ENCODE peak calls at places on chromosomes 4 and X, in ten cellular contexts. B is suprapubic skin, F is psoas muscle, W is neural crest cell, I is pancreas, H is CD14-positive monocyte, G is progenitor cell of endocrine pancreas, Z is mucosa of descending colon, X is natural killer cell, C is GM23338. J is an unnamed sample.

GRCh38 chrX:114582698-114583395 is 1.0 kb upstream of the HTR2C start:
- DNase-seq in H (no peak), W (peak), Z (no peak), F (no peak), B (no peak), X (no peak), I (no peak), G (no peak), C (peak), J (no peak)

GRCh38 chr4:106369456-106370060 is 980 bp upstream of the GIMD1 start:
- DNase-seq in G (no peak), F (no peak), I (no peak), X (no peak), W (peak), C (peak), H (no peak), B (no peak), Z (no peak), J (no peak)

GRCh38 chrX:130975947-130976346 is 72.9 kb upstream of the ENOX2 start:
- DNase-seq in C (peak), W (peak), I (peak), F (no peak), G (peak), X (no peak), H (no peak), Z (no peak), B (no peak), J (no peak)

GRCh38 chrX:148618472-148619445 is 118.3 kb downstream of the AFF2 start:
- DNase-seq in I (no peak), G (no peak), Z (no peak), W (no peak), F (no peak), X (no peak), C (no peak), B (no peak), H (no peak), J (no peak)

GRCh38 chr4:156968479-156968984 is 3.1 kb downstream of the PDGFC start:
- DNase-seq in W (peak), X (no peak), H (peak), C (peak), Z (peak), G (peak), B (peak), I (peak), F (peak), J (no peak)

GRCh38 chrX:34875204-34875603 is 67.4 kb upstream of the FAM47B start:
- DNase-seq in G (no peak), C (no peak), W (no peak), I (no peak), F (no peak), Z (no peak), B (no peak), H (no peak), X (no peak), J (no peak)

GRCh38 chr4:15444879-15445576 is 17.2 kb downstream of the C1QTNF7 start:
- DNase-seq in I (no peak), G (no peak), X (no peak), Z (no peak), H (no peak), C (no peak), F (no peak), B (no peak), W (no peak), J (no peak)

GRCh38 chrX:10119399-10119990 is 37.3 kb upstream of the CLCN4 start:
- DNase-seq in X (peak), C (peak), Z (no peak), B (peak), I (peak), G (peak), H (peak), F (no peak), W (peak), J (no peak)

GRCh38 chr4:145418739-145419138 is 62.9 kb upstream of the SMAD1 start:
- DNase-seq in Z (no peak), W (no peak), H (no peak), X (no peak), I (no peak), F (no peak), B (no peak), C (no peak), G (no peak), J (no peak)

GRCh38 chr4:4524364-4524763 is 17.5 kb downstream of the STX18 start:
- DNase-seq in F (no peak), B (no peak), W (no peak), I (no peak), C (peak), H (no peak), Z (no peak), G (no peak), X (peak), J (no peak)

GRCh38 chrX:1885116-1885515 is 270.3 kb downstream of the ASMT start:
- DNase-seq in F (no peak), I (no peak), B (no peak), X (no peak), Z (no peak), C (no peak), G (no peak), W (no peak), H (no peak), J (no peak)

DNA sequence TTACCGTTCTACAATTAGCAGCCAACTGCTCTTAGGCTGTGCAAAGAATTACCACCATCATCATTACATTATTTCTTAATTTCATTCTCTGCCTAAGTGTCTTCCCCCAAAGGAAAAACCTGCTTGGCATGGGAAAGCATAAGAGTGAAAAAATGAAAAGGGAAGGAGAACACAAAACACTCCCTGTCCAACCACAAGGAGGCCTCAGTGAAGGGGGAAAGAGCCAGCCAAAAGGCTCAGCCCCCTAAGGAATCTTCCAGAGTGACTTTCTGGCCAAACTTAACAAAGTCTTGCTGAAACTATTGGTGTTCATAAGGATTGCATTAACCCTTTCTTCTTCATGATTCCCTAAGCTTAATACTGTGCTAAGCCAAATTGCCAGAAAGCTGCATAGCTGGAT is 287.4 kb downstream of the SMARCA1 start:
- DNase-seq in F (no peak), W (no peak), H (no peak), I (no peak), G (no peak), C (peak), Z (no peak), X (no peak), B (no peak), J (no peak)
- TF ChIP-seq CTCF in F (no peak), W (peak), H (no peak), I (no peak), G (peak), C (peak), Z (no peak), X (no peak), B (no peak), J (no peak)

GRCh38 chr4:128454281-128455075 is 166.9 kb upstream of the PGRMC2 start:
- DNase-seq in H (no peak), I (peak), X (no peak), C (peak), Z (peak), B (peak), F (peak), G (peak), W (peak), J (peak)
- TF ChIP-seq CTCF in H (peak), I (peak), X (peak), C (peak), Z (peak), B (peak), F (peak), G (peak), W (peak), J (peak)

GRCh38 chrX:96181571-96181970 is 503.1 kb upstream of the DIAPH2 start:
- DNase-seq in F (no peak), I (no peak), B (no peak), W (no peak), G (no peak), C (peak), Z (no peak), X (no peak), H (no peak), J (no peak)

GRCh38 chrX:96183843-96184242 is 500.8 kb upstream of the DIAPH2 start:
- DNase-seq in H (no peak), B (no peak), F (no peak), W (no peak), G (no peak), Z (no peak), X (no peak), I (no peak), C (peak), J (no peak)

DNA sequence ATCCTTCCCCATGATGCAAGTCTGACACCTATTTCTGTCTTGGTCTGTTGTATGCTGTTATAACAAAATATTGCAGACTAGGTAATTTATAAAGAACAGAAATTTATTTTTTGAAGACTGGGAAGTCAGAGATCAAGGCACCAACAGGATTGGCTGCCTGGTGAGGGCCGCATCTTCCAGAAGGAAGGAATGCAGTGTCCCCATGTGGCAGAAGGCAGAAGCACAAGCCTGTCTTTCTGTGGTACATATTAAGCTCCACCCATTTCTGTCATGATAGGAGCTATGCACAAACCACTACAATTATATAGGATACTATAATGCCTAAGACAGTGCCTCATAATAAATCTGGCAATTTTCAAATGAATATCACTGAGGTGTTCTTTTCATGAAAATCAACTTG is 502.3 kb upstream of the DIAPH2 start:
- DNase-seq in C (peak), B (no peak), X (no peak), W (peak), I (no peak), G (no peak), F (no peak), H (no peak), Z (peak), J (no peak)
- TF ChIP-seq CTCF in C (peak), B (no peak), X (no peak), W (peak), I (no peak), G (peak), F (peak), H (no peak), Z (no peak), J (peak)

GRCh38 chrX:22300130-22300529 is 27.4 kb downstream of the CBLL2 start:
- DNase-seq in I (no peak), G (no peak), X (no peak), W (no peak), Z (no peak), H (no peak), F (peak), B (no peak), C (no peak), J (no peak)
- TF ChIP-seq CTCF in I (no peak), G (no peak), X (no peak), W (no peak), Z (no peak), H (no peak), F (no peak), B (no peak), C (no peak), J (no peak)

GRCh38 chr4:7761312-7761711 is 178.3 kb downstream of the AFAP1 start:
- DNase-seq in H (no peak), B (no peak), G (no peak), I (no peak), Z (no peak), W (no peak), C (no peak), X (no peak), F (no peak), J (no peak)
- TF ChIP-seq CTCF in H (no peak), B (no peak), G (no peak), I (no peak), Z (no peak), W (no peak), C (no peak), X (no peak), F (no peak), J (no peak)

DNA sequence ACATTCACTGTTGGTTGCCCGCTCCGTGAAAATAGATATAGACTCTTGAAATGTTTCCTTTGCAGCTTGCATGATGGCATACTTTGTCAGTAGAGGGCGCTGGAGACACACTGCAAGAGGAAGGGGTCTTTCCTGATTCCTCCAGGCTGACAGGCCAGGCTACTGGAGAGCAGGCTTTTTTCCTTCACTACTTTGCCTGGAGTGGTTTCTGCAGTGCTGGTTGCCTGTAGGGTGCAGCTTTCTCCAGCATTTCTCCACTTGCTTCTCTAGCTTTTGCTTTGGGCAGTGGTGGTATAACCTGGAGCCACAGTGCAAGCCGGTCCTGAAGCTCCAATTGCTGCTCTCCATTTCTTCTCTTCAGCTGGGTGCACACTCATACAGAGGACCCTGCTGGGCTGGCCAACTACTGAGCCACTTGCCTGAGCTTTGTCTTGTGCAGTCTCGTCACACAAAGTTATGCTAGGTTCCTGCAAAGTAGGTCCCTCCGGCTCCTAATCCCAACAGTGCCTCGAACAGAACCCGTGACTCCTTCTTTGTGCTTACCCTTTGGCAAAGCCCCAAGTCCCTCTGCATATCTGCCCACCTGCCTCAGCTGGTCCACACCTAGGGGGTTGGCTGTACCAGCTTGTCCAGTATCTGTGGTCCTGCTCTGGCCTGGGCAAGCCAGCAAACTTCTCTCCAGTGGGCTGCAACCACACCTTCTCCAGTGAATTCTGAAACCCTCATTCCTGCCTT is 46.3 kb downstream of the RASSF6 start:
- DNase-seq in G (peak), X (no peak), I (peak), H (no peak), B (peak), W (peak), Z (peak), C (peak), F (peak), J (peak)
- TF ChIP-seq CTCF in G (peak), X (no peak), I (peak), H (peak), B (peak), W (peak), Z (no peak), C (peak), F (peak), J (peak)

GRCh38 chrX:100647095-100647494 is 3.1 kb downstream of the SRPX2 start:
- DNase-seq in X (no peak), C (no peak), Z (no peak), W (no peak), F (no peak), I (no peak), G (no peak), H (no peak), B (no peak), J (no peak)
- TF ChIP-seq CTCF in X (no peak), C (no peak), Z (no peak), W (no peak), F (no peak), I (no peak), G (no peak), H (no peak), B (no peak), J (no peak)

DNA sequence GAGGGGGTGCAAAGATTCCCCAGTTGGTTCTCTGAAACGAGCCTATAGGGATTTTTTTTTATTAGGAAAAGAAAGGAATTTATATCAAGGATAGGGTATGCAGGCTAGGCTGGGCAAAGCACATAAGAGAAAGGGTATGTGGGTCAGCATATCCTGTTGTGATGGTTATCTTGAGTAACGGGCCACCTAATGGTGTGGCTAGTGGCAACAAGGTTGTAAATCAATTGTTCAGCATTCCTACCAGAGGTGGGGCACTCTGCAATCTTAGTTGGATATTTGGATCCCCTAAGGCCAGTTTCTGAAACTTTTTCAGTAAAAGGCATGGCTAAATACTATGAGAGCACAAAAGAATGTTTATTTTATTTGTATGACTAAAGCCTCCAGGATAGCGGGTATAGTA is 42.7 kb downstream of the DCAF12L1 start:
- DNase-seq in W (no peak), X (no peak), C (peak), B (no peak), G (no peak), I (no peak), Z (no peak), F (no peak), H (no peak), J (no peak)
- TF ChIP-seq CTCF in W (no peak), X (no peak), C (no peak), B (no peak), G (no peak), I (no peak), Z (no peak), F (no peak), H (no peak), J (no peak)

DNA sequence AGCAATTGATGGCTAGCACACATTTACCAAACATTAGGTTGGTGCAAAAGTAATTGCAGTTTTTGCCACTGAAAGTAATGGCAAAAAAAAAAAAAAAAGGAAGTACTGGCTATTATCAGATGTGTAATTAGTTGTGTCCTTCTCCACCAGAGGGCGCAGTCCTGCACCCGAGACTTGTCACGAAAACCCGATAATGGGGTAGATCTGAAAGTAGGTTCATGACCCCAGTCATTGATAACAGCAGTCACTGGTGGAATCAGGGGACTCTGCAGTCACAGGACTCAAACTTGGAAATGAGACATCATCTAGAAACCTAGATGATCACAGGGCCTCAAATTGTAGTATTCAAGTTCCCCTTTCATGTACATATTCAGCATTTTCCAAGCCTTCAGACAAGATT is 13.1 kb upstream of the ACOT9 start:
- DNase-seq in X (peak), I (peak), F (peak), Z (peak), B (no peak), G (peak), W (peak), H (peak), C (peak), J (no peak)
- TF ChIP-seq CTCF in X (peak), I (peak), F (peak), Z (no peak), B (peak), G (peak), W (peak), H (peak), C (peak), J (peak)